ENCODE peak calls at places on chromosome 19, in ten cellular contexts. P, F, Z, D, N, K, M, J, S and U are unnamed samples.
A peak's percentile ranks its signal among the peaks of the same experiment; 100 is the strongest.

GRCh38 chr19:45514376-45515051 is 7.2 kb downstream of the VASP start:
- DNase-seq in N (no peak), P (no peak), S (no peak), Z (no peak), J (no peak), F (no peak), M (no peak), D (no peak), K (no peak), U (peak; percentile 64)

GRCh38 chr19:3983936-3984583 is 1.2 kb downstream of the EEF2 start:
- DNase-seq in M (no peak), Z (no peak), N (peak; percentile 69), K (no peak), D (no peak), F (no peak), J (no peak), P (peak; percentile 75), S (no peak), U (peak; percentile 57)

GRCh38 chr19:610071-610800 is 20.6 kb downstream of the HCN2 start:
- DNase-seq in P (peak; percentile 56), J (no peak), M (no peak), S (peak; percentile 26), D (no peak), F (no peak), K (no peak), Z (peak; percentile 61), N (no peak), U (no peak)

GRCh38 chr19:58067240-58067912 is 8.3 kb downstream of the ZNF135 start:
- DNase-seq in M (no peak), F (no peak), P (peak; percentile 9), S (no peak), N (no peak), K (no peak), J (no peak), Z (no peak), D (no peak), U (no peak)

GRCh38 chr19:2356036-2356646 is 3.9 kb upstream of the TMPRSS9 start:
- DNase-seq in N (no peak), J (no peak), P (no peak), M (no peak), K (no peak), Z (no peak), D (no peak), F (no peak), S (no peak), U (no peak)

GRCh38 chr19:48724796-48725753 is 5.5 kb upstream of the MAMSTR start:
- DNase-seq in F (no peak), S (no peak), D (peak; percentile 98), N (peak; percentile 90), M (no peak), K (peak; percentile 88), J (no peak), Z (peak; percentile 93), P (peak; percentile 92), U (peak; percentile 73)

GRCh38 chr19:12841094-12841493 is 2.8 kb downstream of the MAST1 start:
- DNase-seq in Z (no peak), S (no peak), D (no peak), J (peak; percentile 77), F (peak; percentile 66), M (no peak), K (peak; percentile 90), P (no peak), N (no peak), U (peak; percentile 77)

GRCh38 chr19:44748426-44749254 is at the start of gene BCL3:
- DNase-seq in K (no peak), D (no peak), M (no peak), Z (no peak), P (no peak), F (no peak), J (no peak), S (peak; percentile 61), N (peak; percentile 56), U (peak; percentile 92)

GRCh38 chr19:38742296-38742695 is 2.0 kb downstream of the CAPN12 start:
- DNase-seq in Z (no peak), D (no peak), N (no peak), P (no peak), K (no peak), S (no peak), M (no peak), J (no peak), F (no peak), U (no peak)

GRCh38 chr19:5051619-5052018 is 82.7 kb downstream of the KDM4B start:
- DNase-seq in Z (no peak), P (no peak), J (no peak), D (no peak), K (no peak), M (no peak), N (no peak), S (no peak), F (no peak), U (no peak)

GRCh38 chr19:575527-576506 is 3.4 kb downstream of the BSG start:
- DNase-seq in N (no peak), K (no peak), S (no peak), D (no peak), Z (no peak), J (no peak), M (no peak), F (no peak), P (peak; percentile 46), U (peak; percentile 48)

GRCh38 chr19:22901431-22902130 is 69.5 kb downstream of the ZNF723 start:
- DNase-seq in K (no peak), S (no peak), Z (no peak), J (no peak), F (no peak), D (no peak), P (no peak), N (no peak), M (no peak), U (no peak)

GRCh38 chr19:13172335-13173128 is 22.3 kb downstream of the IER2 start:
- DNase-seq in N (peak; percentile 97), K (peak; percentile 85), M (peak; percentile 11), F (no peak), P (peak; percentile 77), Z (no peak), J (no peak), D (peak; percentile 87), S (peak; percentile 82), U (peak; percentile 76)

GRCh38 chr19:1132625-1133383 is 29.0 kb downstream of the GPX4 start:
- DNase-seq in Z (no peak), F (no peak), J (no peak), K (no peak), N (no peak), M (no peak), S (no peak), P (no peak), D (no peak), U (no peak)

GRCh38 chr19:15283141-15283885 is 49.0 kb downstream of the BRD4 start:
- DNase-seq in Z (no peak), F (no peak), M (no peak), S (no peak), N (no peak), J (no peak), K (no peak), P (peak; percentile 77), D (no peak), U (no peak)

GRCh38 chr19:55472463-55472862 is 4.0 kb upstream of the ZNF628 start:
- DNase-seq in K (no peak), F (no peak), M (no peak), J (no peak), Z (no peak), P (peak; percentile 70), D (no peak), N (peak; percentile 84), S (no peak), U (no peak)

GRCh38 chr19:6773323-6773931 is 919 bp downstream of the VAV1 start:
- DNase-seq in M (no peak), S (peak; percentile 47), F (no peak), K (no peak), D (no peak), N (no peak), Z (peak; percentile 73), P (no peak), J (no peak), U (no peak)

GRCh38 chr19:11192957-11193939 is 4.1 kb downstream of the KANK2 start:
- DNase-seq in D (no peak), M (no peak), N (no peak), F (no peak), Z (no peak), J (no peak), K (no peak), P (no peak), S (no peak), U (no peak)

GRCh38 chr19:39971380-39971841 is 446 bp downstream of the PSMC4 start:
- DNase-seq in S (peak; percentile 23), M (no peak), K (no peak), N (no peak), Z (no peak), J (no peak), D (no peak), P (no peak), F (no peak), U (peak; percentile 39)

GRCh38 chr19:33808399-33808798 is 11.7 kb downstream of the KCTD15 start:
- DNase-seq in S (no peak), K (no peak), M (no peak), D (no peak), P (no peak), Z (no peak), N (no peak), J (no peak), F (no peak), U (no peak)

GRCh38 chr19:32041681-32042292 is 303.6 kb upstream of the ZNF507 start:
- DNase-seq in D (peak; percentile 53), J (peak; percentile 62), F (peak; percentile 28), S (peak; percentile 15), P (peak; percentile 49), M (no peak), Z (no peak), K (no peak), N (no peak), U (peak; percentile 76)

GRCh38 chr19:50912102-50912599 is 956 bp upstream of the KLK4 start:
- DNase-seq in D (no peak), J (no peak), N (no peak), K (no peak), F (no peak), M (no peak), Z (no peak), S (no peak), P (no peak), U (no peak)

GRCh38 chr19:42120276-42121010 is 11.8 kb downstream of the POU2F2 start:
- DNase-seq in S (no peak), D (no peak), F (no peak), J (no peak), M (no peak), K (no peak), P (no peak), N (no peak), Z (no peak), U (no peak)

GRCh38 chr19:35081201-35081600 is 34.4 kb upstream of the FXYD3 start:
- DNase-seq in F (no peak), N (no peak), K (no peak), M (no peak), J (no peak), P (no peak), Z (no peak), S (no peak), D (no peak), U (no peak)

GRCh38 chr19:42143341-42144234 is 11.3 kb upstream of the POU2F2 start:
- DNase-seq in P (peak; percentile 57), M (no peak), N (peak; percentile 38), D (no peak), Z (no peak), K (no peak), S (no peak), J (peak; percentile 65), F (peak; percentile 68), U (peak; percentile 71)

GRCh38 chr19:34994643-34995471 is 5.3 kb upstream of the GRAMD1A start:
- DNase-seq in D (no peak), J (no peak), M (no peak), F (no peak), P (peak; percentile 23), S (no peak), K (peak; percentile 70), Z (no peak), N (peak; percentile 64), U (peak; percentile 72)